ENCODE peak calls at places on chromosomes 3 and 15, in four cellular contexts. Y, B, D and U are unnamed samples.

GRCh38 chr3:10645800-10646199 is 140.4 kb upstream of the ATP2B2 start:
- DNase-seq in Y (no peak), B (no peak), D (no peak), U (no peak)

GRCh38 chr3:148366743-148367410 is 330.8 kb upstream of the AGTR1 start:
- DNase-seq in Y (no peak), B (no peak), D (no peak), U (no peak)

GRCh38 chr15:79973445-79974180 is 2.6 kb upstream of the BCL2A1 start:
- DNase-seq in Y (no peak), B (no peak), D (no peak), U (no peak)

GRCh38 chr3:97810779-97811390 is 10.9 kb upstream of the CRYBG3 start:
- DNase-seq in Y (no peak), B (no peak), D (no peak), U (no peak)

GRCh38 chr3:187844708-187845107 is 99.4 kb upstream of the BCL6 start:
- DNase-seq in Y (no peak), B (no peak), D (no peak), U (no peak)

GRCh38 chr3:131031660-131032059 is 5.0 kb downstream of the NEK11 start:
- DNase-seq in Y (no peak), B (no peak), D (no peak), U (no peak)

GRCh38 chr3:149638401-149639092 is 19.3 kb downstream of the WWTR1 start:
- DNase-seq in Y (no peak), B (no peak), D (no peak), U (no peak)

GRCh38 chr3:127307918-127308317 is 20.1 kb upstream of the PRR20G start:
- DNase-seq in Y (no peak), B (no peak), D (no peak), U (no peak)

GRCh38 chr3:71254251-71254650 is 329.3 kb downstream of the FOXP1 start:
- DNase-seq in Y (no peak), B (no peak), D (no peak), U (no peak)

GRCh38 chr3:174863488-174863887 is 4.4 kb downstream of the NAALADL2 start:
- DNase-seq in Y (no peak), B (no peak), D (no peak), U (no peak)

GRCh38 chr3:59658236-59658635 is 608.4 kb upstream of the CFAP20DC start:
- DNase-seq in Y (no peak), B (no peak), D (no peak), U (no peak)

GRCh38 chr3:175672119-175672689 is 813.1 kb downstream of the NAALADL2 start:
- DNase-seq in Y (no peak), B (no peak), D (no peak), U (no peak)

GRCh38 chr15:78353093-78353492 is 12.9 kb downstream of the CRABP1 start:
- DNase-seq in Y (no peak), B (no peak), D (no peak), U (no peak)

GRCh38 chr15:33226559-33227181 is 32.2 kb upstream of the FMN1 start:
- DNase-seq in Y (peak), B (no peak), D (no peak), U (no peak)

GRCh38 chr15:68524753-68525584 is 53.8 kb upstream of the CORO2B start:
- DNase-seq in Y (no peak), B (no peak), D (no peak), U (no peak)

GRCh38 chr15:100101389-100102089 is 240.2 kb downstream of the ADAMTS17 start:
- DNase-seq in Y (no peak), B (no peak), D (no peak), U (no peak)

GRCh38 chr3:81585937-81586336 is 175.5 kb downstream of the GBE1 start:
- DNase-seq in Y (no peak), B (no peak), D (no peak), U (no peak)

GRCh38 chr3:8658326-8659212 is 14.0 kb upstream of the SSUH2 start:
- DNase-seq in Y (no peak), B (no peak), D (peak), U (no peak)

GRCh38 chr3:151841801-151842200 is 27.9 kb downstream of the AADAC start:
- DNase-seq in Y (no peak), B (no peak), D (no peak), U (no peak)

GRCh38 chr3:194268659-194269487 is 82.3 kb downstream of the CPN2 start:
- DNase-seq in Y (no peak), B (no peak), D (no peak), U (no peak)

GRCh38 chr3:102332205-102332604 is 102.6 kb upstream of the ZPLD1 start:
- DNase-seq in Y (no peak), B (no peak), D (no peak), U (no peak)

GRCh38 chr3:145133281-145133680 is 1027.7 kb downstream of the PLOD2 start:
- DNase-seq in Y (no peak), B (no peak), D (no peak), U (no peak)

GRCh38 chr3:184375747-184376495 is 2.1 kb downstream of the THPO start:
- DNase-seq in Y (no peak), B (no peak), D (no peak), U (no peak)

DNA sequence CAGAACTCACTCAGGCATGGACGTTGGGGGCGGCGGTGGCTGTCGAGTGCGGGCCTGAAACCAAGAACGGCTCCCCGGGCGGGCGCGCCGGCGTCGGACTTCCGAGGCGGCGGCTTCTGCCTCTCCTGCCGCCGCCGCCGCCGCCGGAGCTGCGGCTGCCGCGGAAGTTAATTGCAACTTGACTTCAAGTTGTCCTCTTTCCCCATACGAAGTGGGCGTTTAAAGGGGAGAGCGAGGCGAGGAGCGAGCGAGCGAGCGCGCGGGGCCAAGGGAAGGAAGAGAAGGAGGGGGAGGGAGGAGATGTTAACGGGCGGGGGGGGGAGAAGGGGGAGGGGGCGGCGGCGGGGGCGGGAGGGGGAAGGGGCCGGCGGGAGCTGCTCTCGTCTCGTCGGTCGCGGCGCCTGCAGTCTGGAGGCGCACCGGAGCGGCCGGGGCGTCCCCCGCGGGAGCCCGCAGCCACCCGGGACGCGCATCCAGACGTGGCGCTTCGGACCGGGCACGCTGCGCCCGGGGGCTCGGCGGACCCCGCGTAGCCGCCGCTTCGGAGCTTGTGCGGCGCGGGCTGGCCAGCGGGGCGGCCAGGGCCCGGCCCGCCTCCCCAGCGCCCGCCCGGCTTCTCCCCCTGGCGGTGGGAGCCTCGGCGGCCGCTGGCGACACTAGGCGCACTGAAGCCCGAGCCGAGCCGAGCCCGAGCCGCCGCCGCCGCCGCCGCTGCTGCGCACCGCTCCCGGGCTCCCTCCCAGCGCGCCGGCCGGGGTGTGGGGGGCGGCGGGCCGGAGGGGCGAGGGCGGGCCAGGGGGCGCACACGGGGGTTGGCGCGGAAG is 19.7 kb upstream of the SATB1 start:
- DNase-seq in Y (peak), B (peak), D (peak), U (peak)
- TF ChIP-seq CTCF in Y (no peak), B (peak), D (peak), U (no peak)

DNA sequence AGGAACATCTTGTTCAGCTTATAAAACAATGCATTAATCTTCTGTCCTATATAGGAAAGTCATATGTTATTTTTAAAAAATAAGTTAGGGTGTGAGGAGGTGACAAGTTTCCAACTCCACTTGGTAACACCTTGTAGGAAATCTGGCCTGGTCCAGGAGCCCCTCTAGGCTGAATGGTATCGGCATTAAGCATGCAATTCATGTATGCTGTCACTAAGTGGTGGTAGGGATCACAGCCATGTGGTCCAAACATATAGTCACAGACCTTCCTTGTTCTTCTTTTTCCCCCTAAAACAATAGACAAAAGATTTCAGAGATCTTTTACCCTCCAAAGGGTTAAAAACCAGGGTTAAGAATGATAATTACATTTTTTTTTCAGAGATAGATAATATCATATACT is 4.2 kb upstream of the APBA2 start:
- DNase-seq in Y (no peak), B (no peak), D (no peak), U (no peak)
- TF ChIP-seq CTCF in Y (no peak), B (no peak), D (no peak), U (no peak)

DNA sequence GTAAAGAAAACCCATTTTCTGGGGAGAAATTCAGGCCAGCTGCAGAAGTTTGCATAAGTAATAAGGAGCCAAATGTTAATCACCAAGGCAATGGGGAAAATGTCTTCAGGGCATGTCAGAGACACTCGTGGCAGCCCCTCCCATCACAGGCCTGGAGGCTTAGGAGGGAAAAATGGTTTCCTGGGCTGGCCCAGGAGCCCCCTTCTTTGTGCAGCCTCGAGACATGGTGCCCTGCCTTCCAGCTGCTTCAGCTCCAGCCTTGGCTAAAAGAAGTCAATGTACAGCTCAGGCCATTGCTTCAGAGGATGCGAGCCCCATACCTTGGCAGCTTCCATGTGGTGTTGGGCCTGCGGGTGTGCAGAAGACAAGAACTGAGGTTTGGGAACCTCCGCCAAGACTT is 20.6 kb upstream of the TRIM59 start:
- DNase-seq in Y (no peak), B (no peak), D (no peak), U (no peak)
- TF ChIP-seq CTCF in Y (no peak), B (no peak), D (no peak), U (no peak)

DNA sequence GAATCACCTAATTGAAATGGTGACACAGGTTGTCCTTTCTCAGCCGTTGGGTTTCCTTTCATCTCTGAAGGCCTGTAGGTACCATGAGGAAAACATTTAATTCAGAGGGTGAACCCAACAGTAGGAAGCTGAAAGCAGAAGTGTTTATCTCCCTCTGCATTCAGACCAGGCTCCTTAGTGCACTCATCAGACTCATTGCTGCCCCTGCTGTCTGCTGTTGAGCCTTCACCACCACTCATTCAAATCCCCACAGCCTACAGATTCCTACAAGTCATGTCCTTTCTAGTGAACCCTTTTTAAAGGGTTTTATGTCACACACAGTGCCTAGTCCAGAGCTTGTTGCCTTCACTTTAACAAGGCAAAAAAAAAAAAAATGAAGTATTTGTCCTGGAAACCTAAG is 13.4 kb downstream of the WDR48 start:
- DNase-seq in Y (no peak), B (no peak), D (no peak), U (peak)
- TF ChIP-seq CTCF in Y (peak), B (peak), D (peak), U (peak)

GRCh38 chr3:11818033-11818432 is 28.7 kb downstream of the TAMM41 start:
- DNase-seq in Y (no peak), B (no peak), D (no peak), U (peak)

GRCh38 chr3:11819146-11819545 is 27.5 kb downstream of the TAMM41 start:
- DNase-seq in Y (no peak), B (no peak), D (no peak), U (no peak)

GRCh38 chr3:11825271-11825670 is 21.4 kb downstream of the TAMM41 start:
- DNase-seq in Y (no peak), B (no peak), D (no peak), U (no peak)

DNA sequence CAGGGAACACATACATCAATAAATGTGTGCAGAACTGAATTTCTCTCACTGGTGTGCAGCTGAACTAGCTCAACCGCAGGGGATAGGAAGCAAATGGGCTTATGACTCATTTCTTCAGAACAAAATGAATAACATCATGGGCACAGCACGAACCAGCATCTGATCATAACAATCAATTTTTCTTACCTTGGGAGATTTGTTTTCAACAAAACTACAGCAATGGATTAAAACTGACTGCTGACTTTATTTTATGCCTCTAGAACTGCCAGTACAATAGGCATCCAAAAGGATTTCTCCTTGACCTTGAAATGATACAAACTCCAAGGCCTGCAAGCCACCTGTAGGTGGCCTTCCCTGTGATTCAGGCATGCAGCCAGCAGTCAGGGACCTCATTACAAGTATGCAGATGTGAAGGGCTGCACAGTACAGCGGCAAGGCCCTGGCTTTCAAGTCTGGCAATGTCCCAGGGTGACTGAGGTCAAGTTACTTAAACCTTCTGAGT is 26.1 kb downstream of the TAMM41 start:
- DNase-seq in Y (no peak), B (no peak), D (no peak), U (peak)
- TF ChIP-seq CTCF in Y (no peak), B (no peak), D (no peak), U (no peak)

GRCh38 chr3:61172684-61173083 is 78.6 kb downstream of the FHIT start:
- DNase-seq in Y (no peak), B (no peak), D (no peak), U (no peak)
- TF ChIP-seq CTCF in Y (no peak), B (no peak), D (no peak), U (no peak)

GRCh38 chr3:5227812-5228211 is 40.3 kb downstream of the EDEM1 start:
- DNase-seq in Y (no peak), B (no peak), D (no peak), U (no peak)

GRCh38 chr3:5231067-5231466 is 43.6 kb downstream of the EDEM1 start:
- DNase-seq in Y (no peak), B (no peak), D (no peak), U (no peak)

GRCh38 chr3:5229414-5229813 is 41.9 kb downstream of the EDEM1 start:
- DNase-seq in Y (no peak), B (no peak), D (no peak), U (no peak)

GRCh38 chr3:5222283-5223005 is 34.9 kb downstream of the EDEM1 start:
- DNase-seq in Y (no peak), B (no peak), D (no peak), U (no peak)

GRCh38 chr3:5226783-5227182 is 39.3 kb downstream of the EDEM1 start:
- DNase-seq in Y (no peak), B (no peak), D (no peak), U (no peak)
- TF ChIP-seq CTCF in Y (peak), B (peak), D (peak), U (peak)

DNA sequence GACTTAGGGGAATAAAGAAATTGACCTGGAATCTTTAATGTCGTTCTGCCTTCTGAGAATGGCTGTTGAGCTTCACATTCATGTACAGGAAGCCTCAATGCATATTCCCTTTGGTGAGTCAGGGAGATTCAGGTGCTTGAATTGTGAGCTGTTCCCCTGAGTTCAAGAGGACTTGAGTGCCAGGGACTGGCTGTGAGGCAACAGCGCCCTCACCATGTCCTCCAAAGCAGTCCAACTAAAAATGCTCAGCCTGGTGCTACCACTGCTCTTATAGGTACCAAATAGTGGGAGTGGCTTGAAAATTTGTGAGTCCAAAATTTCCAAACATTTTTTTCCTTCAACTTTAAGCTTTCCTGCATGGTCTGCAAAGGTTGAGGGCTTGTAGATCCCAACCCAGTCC is 54.1 kb downstream of the LEO1 start:
- DNase-seq in Y (no peak), B (no peak), D (no peak), U (peak)
- TF ChIP-seq CTCF in Y (no peak), B (no peak), D (peak), U (peak)

DNA sequence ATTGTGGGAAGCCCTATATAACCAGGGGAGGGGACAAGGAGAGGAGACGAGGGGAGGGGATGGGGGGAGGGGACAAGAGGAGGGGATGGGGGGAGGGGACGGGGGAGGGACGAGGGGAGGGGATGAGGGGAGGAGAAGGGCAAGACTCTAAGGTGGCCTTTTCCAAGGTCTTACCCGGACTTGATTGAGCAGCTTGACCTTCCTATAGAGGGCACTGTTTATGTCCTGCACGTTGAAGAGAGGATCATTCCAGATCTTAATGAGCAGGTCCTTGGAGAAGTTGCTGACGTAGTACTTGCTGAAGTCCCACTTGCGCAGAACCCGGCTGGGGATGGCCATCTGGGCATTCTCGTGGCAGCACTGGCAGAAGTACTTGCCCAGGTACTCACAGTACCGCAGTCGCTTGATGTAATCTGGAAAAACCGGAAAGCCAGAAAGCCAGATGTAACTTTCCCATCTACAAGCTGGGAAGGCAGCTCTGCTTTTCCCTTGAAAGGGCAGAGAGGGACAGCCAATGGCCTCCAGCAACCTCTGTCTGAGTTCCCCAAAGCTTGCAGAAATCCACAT is 55.7 kb downstream of the RUBCN start:
- DNase-seq in Y (no peak), B (no peak), D (no peak), U (no peak)
- TF ChIP-seq CTCF in Y (no peak), B (no peak), D (no peak), U (no peak)

GRCh38 chr3:172981407-172981983 is 159.5 kb downstream of the SPATA16 start:
- DNase-seq in Y (no peak), B (no peak), D (no peak), U (no peak)

GRCh38 chr3:172984938-172985337 is 156.1 kb downstream of the SPATA16 start:
- DNase-seq in Y (no peak), B (no peak), D (no peak), U (no peak)

GRCh38 chr3:172987268-172987667 is 153.8 kb downstream of the SPATA16 start:
- DNase-seq in Y (no peak), B (no peak), D (no peak), U (no peak)

GRCh38 chr3:172980849-172981248 is 160.2 kb downstream of the SPATA16 start:
- DNase-seq in Y (no peak), B (no peak), D (no peak), U (no peak)

GRCh38 chr3:172982731-172983364 is 158.2 kb downstream of the SPATA16 start:
- DNase-seq in Y (no peak), B (no peak), D (no peak), U (no peak)
- TF ChIP-seq CTCF in Y (no peak), B (peak), D (peak), U (peak)